ENCODE peak calls at places on chromosome 12, in six cellular contexts. One of them, this sample, is unnamed. For H3K27me3, the result is how much of the 10 kb centered on the place peaks cover.

GRCh38 chr12:12266873-12267634 is at the start of gene LRP6:
- DNase-seq in ascending aorta: peak
- DNase-seq in H9: peak
- DNase-seq in lower lobe of right lung: peak
- DNase-seq in keratinocyte: peak
- DNase-seq in stomach: peak
- DNase-seq in this sample: peak

GRCh38 chr12:78149459-78149858 is 318.8 kb downstream of the NAV3 start:
- DNase-seq in stomach: no peak
- DNase-seq in lower lobe of right lung: no peak
- DNase-seq in H9: no peak
- DNase-seq in ascending aorta: no peak
- DNase-seq in keratinocyte: no peak
- DNase-seq in this sample: no peak

GRCh38 chr12:80622271-80622670 is 85.2 kb upstream of the MYF6 start:
- DNase-seq in stomach: no peak
- DNase-seq in keratinocyte: no peak
- DNase-seq in H9: no peak
- DNase-seq in lower lobe of right lung: no peak
- DNase-seq in ascending aorta: no peak
- DNase-seq in this sample: no peak

GRCh38 chr12:27966870-27967269 is 5.7 kb downstream of the PTHLH start:
- DNase-seq in H9: no peak
- DNase-seq in lower lobe of right lung: no peak
- DNase-seq in keratinocyte: peak
- DNase-seq in stomach: no peak
- DNase-seq in ascending aorta: no peak
- DNase-seq in this sample: no peak

GRCh38 chr12:93229494-93230310 is 148.0 kb upstream of the NUDT4 start:
- DNase-seq in keratinocyte: peak
- DNase-seq in ascending aorta: no peak
- DNase-seq in H9: no peak
- DNase-seq in stomach: no peak
- DNase-seq in lower lobe of right lung: no peak
- DNase-seq in this sample: peak

GRCh38 chr12:119448737-119449136 is 114.2 kb downstream of the CCDC60 start:
- DNase-seq in lower lobe of right lung: no peak
- DNase-seq in H9: no peak
- DNase-seq in stomach: no peak
- DNase-seq in keratinocyte: no peak
- DNase-seq in ascending aorta: no peak
- DNase-seq in this sample: no peak

GRCh38 chr12:51205350-51205749 is 12.5 kb downstream of the POU6F1 start:
- DNase-seq in stomach: no peak
- DNase-seq in H9: no peak
- DNase-seq in keratinocyte: no peak
- DNase-seq in lower lobe of right lung: peak
- DNase-seq in ascending aorta: no peak
- DNase-seq in this sample: no peak

GRCh38 chr12:121955258-121956040 is 37.1 kb downstream of the CFAP251 start:
- DNase-seq in lower lobe of right lung: no peak
- DNase-seq in H9: no peak
- DNase-seq in ascending aorta: no peak
- DNase-seq in stomach: no peak
- DNase-seq in keratinocyte: no peak
- DNase-seq in this sample: no peak

GRCh38 chr12:26369588-26369987 is 174.2 kb downstream of the SSPN start:
- DNase-seq in H9: no peak
- DNase-seq in lower lobe of right lung: no peak
- DNase-seq in keratinocyte: no peak
- DNase-seq in stomach: no peak
- DNase-seq in ascending aorta: no peak
- DNase-seq in this sample: peak

GRCh38 chr12:104295954-104296353 is 7.6 kb upstream of the EID3 start:
- DNase-seq in keratinocyte: no peak
- DNase-seq in lower lobe of right lung: no peak
- DNase-seq in stomach: no peak
- DNase-seq in ascending aorta: no peak
- DNase-seq in H9: no peak
- DNase-seq in this sample: no peak

GRCh38 chr12:69779928-69780327 is 41.3 kb downstream of the RAB3IP start:
- DNase-seq in stomach: no peak
- DNase-seq in H9: peak
- DNase-seq in ascending aorta: no peak
- DNase-seq in keratinocyte: no peak
- DNase-seq in lower lobe of right lung: no peak
- DNase-seq in this sample: no peak

GRCh38 chr12:76697849-76698248 is 66.1 kb upstream of the ZDHHC17 start:
- DNase-seq in ascending aorta: no peak
- DNase-seq in H9: no peak
- DNase-seq in keratinocyte: no peak
- DNase-seq in lower lobe of right lung: no peak
- DNase-seq in stomach: no peak
- DNase-seq in this sample: no peak

GRCh38 chr12:129762436-129762835 is 141.4 kb downstream of the TMEM132D start:
- DNase-seq in lower lobe of right lung: no peak
- DNase-seq in ascending aorta: no peak
- DNase-seq in H9: no peak
- DNase-seq in stomach: no peak
- DNase-seq in keratinocyte: no peak
- DNase-seq in this sample: no peak

GRCh38 chr12:15044461-15044860 is 71.6 kb downstream of the PDE6H start:
- DNase-seq in keratinocyte: no peak
- DNase-seq in H9: no peak
- DNase-seq in stomach: no peak
- DNase-seq in ascending aorta: no peak
- DNase-seq in lower lobe of right lung: no peak
- DNase-seq in this sample: no peak

GRCh38 chr12:130461868-130462557 is 124.3 kb downstream of the PIWIL1 start:
- DNase-seq in H9: no peak
- DNase-seq in keratinocyte: no peak
- DNase-seq in stomach: no peak
- DNase-seq in ascending aorta: no peak
- DNase-seq in lower lobe of right lung: no peak
- DNase-seq in this sample: no peak

GRCh38 chr12:131124487-131125280 is 171.0 kb downstream of the ADGRD1 start:
- DNase-seq in lower lobe of right lung: no peak
- DNase-seq in keratinocyte: no peak
- DNase-seq in ascending aorta: peak
- DNase-seq in H9: no peak
- DNase-seq in stomach: no peak
- DNase-seq in this sample: no peak

GRCh38 chr12:92899388-92900001 is 29.6 kb downstream of the EEA1 start:
- DNase-seq in H9: no peak
- DNase-seq in ascending aorta: peak
- DNase-seq in lower lobe of right lung: no peak
- DNase-seq in keratinocyte: peak
- DNase-seq in stomach: peak
- DNase-seq in this sample: peak

GRCh38 chr12:116381744-116382455 is 104.4 kb upstream of the MED13L start:
- DNase-seq in keratinocyte: no peak
- DNase-seq in lower lobe of right lung: no peak
- DNase-seq in ascending aorta: no peak
- DNase-seq in H9: peak
- DNase-seq in stomach: no peak
- DNase-seq in this sample: no peak

GRCh38 chr12:27463826-27464554 is 17.5 kb downstream of the SMCO2 start:
- DNase-seq in stomach: no peak
- DNase-seq in keratinocyte: no peak
- DNase-seq in lower lobe of right lung: peak
- DNase-seq in H9: no peak
- DNase-seq in ascending aorta: no peak
- DNase-seq in this sample: peak

GRCh38 chr12:24062642-24063245 is 113.3 kb upstream of the SOX5 start:
- DNase-seq in H9: no peak
- DNase-seq in keratinocyte: no peak
- DNase-seq in ascending aorta: no peak
- DNase-seq in lower lobe of right lung: no peak
- DNase-seq in stomach: no peak
- DNase-seq in this sample: no peak

GRCh38 chr12:57169046-57169795 is 21.8 kb upstream of the LRP1-AS start:
- DNase-seq in H9: no peak
- DNase-seq in keratinocyte: no peak
- DNase-seq in lower lobe of right lung: no peak
- DNase-seq in stomach: no peak
- DNase-seq in ascending aorta: no peak
- DNase-seq in this sample: peak

GRCh38 chr12:38744056-38744455 is 161.3 kb downstream of the CPNE8 start:
- DNase-seq in keratinocyte: no peak
- DNase-seq in stomach: no peak
- DNase-seq in ascending aorta: no peak
- DNase-seq in H9: no peak
- DNase-seq in lower lobe of right lung: no peak
- DNase-seq in this sample: no peak

GRCh38 chr12:3935078-3935477 is 61.9 kb upstream of the PARP11 start:
- DNase-seq in lower lobe of right lung: no peak
- DNase-seq in H9: no peak
- DNase-seq in keratinocyte: no peak
- DNase-seq in ascending aorta: no peak
- DNase-seq in stomach: no peak
- DNase-seq in this sample: no peak

GRCh38 chr12:65208957-65209654 is 39.7 kb downstream of the LEMD3 start:
- DNase-seq in H9: no peak
- DNase-seq in stomach: no peak
- DNase-seq in lower lobe of right lung: no peak
- DNase-seq in keratinocyte: no peak
- DNase-seq in ascending aorta: no peak
- DNase-seq in this sample: no peak
- H3K27ac ChIP-seq in H9: no peak
- H3K27ac ChIP-seq in stomach: no peak
- H3K27ac ChIP-seq in lower lobe of right lung: no peak
- H3K27ac ChIP-seq in keratinocyte: no peak
- H3K27ac ChIP-seq in ascending aorta: no peak
- H3K27ac ChIP-seq in this sample: no peak

GRCh38 chr12:1829306-1829900 is 9.0 kb downstream of the LRTM2 start:
- DNase-seq in lower lobe of right lung: peak
- DNase-seq in H9: no peak
- DNase-seq in keratinocyte: no peak
- DNase-seq in ascending aorta: no peak
- DNase-seq in stomach: no peak
- DNase-seq in this sample: no peak

GRCh38 chr12:1827806-1828805 is 7.7 kb downstream of the LRTM2 start:
- DNase-seq in lower lobe of right lung: peak
- DNase-seq in keratinocyte: no peak
- DNase-seq in ascending aorta: no peak
- DNase-seq in H9: no peak
- DNase-seq in stomach: no peak
- DNase-seq in this sample: no peak

GRCh38 chr12:1830401-1830845 is 10.1 kb downstream of the LRTM2 start:
- DNase-seq in lower lobe of right lung: peak
- DNase-seq in stomach: no peak
- DNase-seq in ascending aorta: no peak
- DNase-seq in keratinocyte: no peak
- DNase-seq in H9: no peak
- DNase-seq in this sample: no peak

GRCh38 chr12:1826867-1827705 is 6.7 kb downstream of the LRTM2 start:
- DNase-seq in stomach: no peak
- DNase-seq in ascending aorta: no peak
- DNase-seq in lower lobe of right lung: no peak
- DNase-seq in keratinocyte: no peak
- DNase-seq in H9: no peak
- DNase-seq in this sample: no peak

DNA sequence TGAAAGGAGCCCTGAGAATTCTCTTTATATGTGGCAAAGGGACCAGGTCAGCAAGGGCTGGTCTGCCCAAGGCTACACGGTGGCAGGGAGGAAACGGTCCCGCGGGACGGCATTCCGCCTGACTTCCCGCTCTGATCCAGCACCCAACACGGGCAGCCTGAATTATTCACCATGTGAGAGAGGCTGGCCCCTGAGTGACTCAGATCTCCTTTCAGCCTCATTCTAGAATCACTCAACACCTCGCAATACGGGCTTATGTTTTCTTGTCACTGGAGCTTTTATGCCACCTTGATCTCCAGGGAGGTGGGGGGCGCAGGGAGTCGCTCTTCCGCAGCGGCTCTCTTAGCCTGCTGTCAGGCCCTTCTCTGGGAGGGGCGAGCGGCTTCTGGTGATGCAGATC is 8.5 kb downstream of the LRTM2 start:
- DNase-seq in H9: no peak
- DNase-seq in lower lobe of right lung: peak
- DNase-seq in ascending aorta: no peak
- DNase-seq in keratinocyte: no peak
- DNase-seq in stomach: no peak
- DNase-seq in this sample: no peak
- H3K27me3 ChIP-seq in H9: under half
- H3K27me3 ChIP-seq in lower lobe of right lung: under half
- H3K27me3 ChIP-seq in ascending aorta: under half
- H3K27me3 ChIP-seq in keratinocyte: under half
- H3K27me3 ChIP-seq in stomach: under half
- H3K27me3 ChIP-seq in this sample: under half

GRCh38 chr12:124207617-124208016 is 87.3 kb upstream of the RFLNA start:
- DNase-seq in keratinocyte: no peak
- DNase-seq in stomach: no peak
- DNase-seq in H9: no peak
- DNase-seq in lower lobe of right lung: no peak
- DNase-seq in ascending aorta: no peak
- DNase-seq in this sample: no peak

GRCh38 chr12:124205405-124205804 is 89.5 kb upstream of the RFLNA start:
- DNase-seq in keratinocyte: no peak
- DNase-seq in ascending aorta: no peak
- DNase-seq in H9: no peak
- DNase-seq in lower lobe of right lung: no peak
- DNase-seq in stomach: no peak
- DNase-seq in this sample: no peak

GRCh38 chr12:124207049-124207448 is 87.8 kb upstream of the RFLNA start:
- DNase-seq in ascending aorta: no peak
- DNase-seq in keratinocyte: no peak
- DNase-seq in stomach: no peak
- DNase-seq in lower lobe of right lung: no peak
- DNase-seq in H9: no peak
- DNase-seq in this sample: no peak

GRCh38 chr12:124210991-124211577 is 83.8 kb upstream of the RFLNA start:
- DNase-seq in stomach: no peak
- DNase-seq in lower lobe of right lung: no peak
- DNase-seq in keratinocyte: no peak
- DNase-seq in ascending aorta: no peak
- DNase-seq in H9: no peak
- DNase-seq in this sample: no peak

GRCh38 chr12:124208469-124208868 is 86.4 kb upstream of the RFLNA start:
- DNase-seq in stomach: no peak
- DNase-seq in H9: no peak
- DNase-seq in keratinocyte: no peak
- DNase-seq in ascending aorta: no peak
- DNase-seq in lower lobe of right lung: no peak
- DNase-seq in this sample: no peak
- H3K27ac ChIP-seq in stomach: no peak
- H3K27ac ChIP-seq in H9: no peak
- H3K27ac ChIP-seq in keratinocyte: no peak
- H3K27ac ChIP-seq in ascending aorta: no peak
- H3K27ac ChIP-seq in lower lobe of right lung: no peak
- H3K27ac ChIP-seq in this sample: no peak

DNA sequence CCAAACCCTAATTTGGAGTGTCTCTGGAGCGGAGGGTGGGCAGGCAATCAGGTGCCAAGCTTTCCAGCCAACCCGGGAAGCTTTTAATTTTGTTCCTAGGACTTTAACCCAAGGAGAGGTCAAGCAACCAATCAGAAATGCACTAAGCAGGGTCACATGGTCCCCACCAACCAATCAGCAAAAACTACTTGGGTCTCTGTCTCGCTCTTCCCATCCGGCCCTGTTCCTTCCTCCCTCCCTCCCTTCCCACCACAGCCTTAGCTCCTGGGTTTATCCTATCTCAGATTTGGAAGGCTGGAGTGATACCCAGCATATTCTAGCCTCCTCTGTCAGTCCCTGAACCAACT is 7.3 kb downstream of the HOXC5 start:
- DNase-seq in stomach: no peak
- DNase-seq in lower lobe of right lung: no peak
- DNase-seq in H9: no peak
- DNase-seq in ascending aorta: no peak
- DNase-seq in keratinocyte: no peak
- DNase-seq in this sample: no peak
- H3K27me3 ChIP-seq in stomach: under half
- H3K27me3 ChIP-seq in lower lobe of right lung: half or more
- H3K27me3 ChIP-seq in H9: half or more
- H3K27me3 ChIP-seq in ascending aorta: under half
- H3K27me3 ChIP-seq in keratinocyte: under half
- H3K27me3 ChIP-seq in this sample: under half